ENCODE peak calls at places on chromosomes 13 and 19, in seven cellular contexts. Z is ovary, Y is psoas muscle, R is AG04450, G is breast epithelium, I is hepatocyte, S is fibroblast of lung. P is an unnamed sample.

GRCh38 chr19:48739400-48739825 is 997 bp downstream of the RASIP1 start:
- DNase-seq in I (no peak), Z (no peak), G (no peak), Y (no peak), S (no peak), R (no peak), P (no peak)

GRCh38 chr13:40640845-40641458 is 25.5 kb downstream of the FOXO1 start:
- DNase-seq in R (no peak), Y (no peak), S (no peak), I (no peak), G (no peak), Z (no peak), P (no peak)

GRCh38 chr13:27007166-27007565 is 164.4 kb downstream of the USP12 start:
- DNase-seq in Y (no peak), Z (no peak), R (no peak), I (no peak), S (no peak), G (no peak), P (peak; percentile 45)

GRCh38 chr13:42334329-42334706 is 62.4 kb downstream of the AKAP11 start:
- DNase-seq in I (no peak), Y (no peak), G (no peak), S (no peak), Z (no peak), R (no peak), P (no peak)

GRCh38 chr19:35266904-35267817 is 1.6 kb upstream of the USF2 start:
- DNase-seq in R (no peak), I (peak; percentile 69), Y (peak; percentile 63), G (no peak), S (no peak), Z (peak; percentile 82), P (peak; percentile 78)

GRCh38 chr13:49374585-49375290 is 69.1 kb downstream of the CAB39L start:
- DNase-seq in Y (no peak), R (peak; percentile 6), S (peak; percentile 89), G (no peak), Z (no peak), I (no peak), P (no peak)

GRCh38 chr13:84433024-84433423 is 550.8 kb upstream of the SLITRK1 start:
- DNase-seq in R (peak; percentile 61), Z (no peak), G (no peak), S (peak; percentile 95), Y (no peak), I (no peak), P (no peak)

GRCh38 chr13:41533676-41534075 is 76.3 kb downstream of the RGCC start:
- DNase-seq in R (no peak), S (no peak), Z (no peak), Y (peak; percentile 47), G (no peak), I (no peak), P (no peak)

GRCh38 chr13:30617315-30618185 is at the start of gene USPL1:
- DNase-seq in S (peak; percentile 100), Y (peak; percentile 99), Z (peak; percentile 98), I (peak; percentile 99), G (peak; percentile 98), R (peak; percentile 99), P (peak; percentile 99)

GRCh38 chr19:50949792-50950320 is 3.0 kb downstream of the KLK5 start:
- DNase-seq in G (no peak), S (no peak), Y (no peak), R (no peak), Z (no peak), I (no peak), P (no peak)

GRCh38 chr13:114222461-114222968 is 12.2 kb upstream of the CDC16 start:
- DNase-seq in Y (no peak), I (no peak), R (no peak), Z (peak; percentile 56), G (no peak), S (peak; percentile 14), P (no peak)

GRCh38 chr13:75931116-75931515 is 295.0 kb downstream of the LMO7 start:
- DNase-seq in G (no peak), Y (no peak), Z (no peak), R (no peak), S (peak; percentile 61), I (no peak), P (no peak)

GRCh38 chr19:18072335-18072734 is 14.4 kb downstream of the IL12RB1 start:
- DNase-seq in S (no peak), Y (no peak), G (no peak), R (no peak), Z (no peak), I (no peak), P (no peak)

GRCh38 chr13:105616313-105617075 is 919.0 kb downstream of the EFNB2 start:
- DNase-seq in G (no peak), R (no peak), S (peak; percentile 57), Y (no peak), I (no peak), Z (no peak), P (no peak)

GRCh38 chr19:18644144-18645034 is 7.6 kb downstream of the KLHL26 start:
- DNase-seq in R (no peak), S (peak; percentile 49), Y (no peak), I (no peak), G (no peak), Z (no peak), P (peak; percentile 75)

GRCh38 chr13:40175639-40176038 is 490.8 kb downstream of the FOXO1 start:
- DNase-seq in S (peak; percentile 36), Z (no peak), R (no peak), Y (no peak), G (no peak), I (no peak), P (no peak)

GRCh38 chr19:16778796-16779411 is 50.3 kb upstream of the SIN3B start:
- DNase-seq in Z (peak; percentile 58), G (no peak), Y (peak; percentile 19), I (peak; percentile 48), S (peak; percentile 32), R (peak; percentile 8), P (no peak)

GRCh38 chr13:39037880-39038568 is at the start of the genes NHLRC3 and PROSER1:
- DNase-seq in Z (peak; percentile 97), S (peak; percentile 92), I (peak; percentile 95), Y (peak; percentile 92), G (peak; percentile 88), R (peak; percentile 76), P (peak; percentile 95)

GRCh38 chr13:100075700-100076587 is 12.9 kb upstream of the PCCA start:
- DNase-seq in Y (no peak), R (no peak), Z (no peak), G (no peak), I (no peak), S (no peak), P (no peak)

GRCh38 chr13:112940236-112940635 is 28.8 kb upstream of the MCF2L start:
- DNase-seq in R (no peak), G (no peak), I (no peak), Y (no peak), Z (no peak), S (peak; percentile 3), P (no peak)

GRCh38 chr13:48318014-48318713 is 14.6 kb downstream of the RB1 start:
- DNase-seq in Z (no peak), Y (no peak), S (no peak), G (no peak), I (no peak), R (no peak), P (no peak)

GRCh38 chr13:107678075-107678689 is 537.2 kb downstream of the LIG4 start:
- DNase-seq in Z (no peak), G (no peak), R (peak; percentile 4), S (peak; percentile 2), I (peak; percentile 48), Y (no peak), P (no peak)

GRCh38 chr13:102651892-102652291 is 43.0 kb downstream of the METTL21C start:
- DNase-seq in I (peak; percentile 22), S (no peak), Y (no peak), Z (no peak), R (no peak), G (no peak), P (no peak)

DNA sequence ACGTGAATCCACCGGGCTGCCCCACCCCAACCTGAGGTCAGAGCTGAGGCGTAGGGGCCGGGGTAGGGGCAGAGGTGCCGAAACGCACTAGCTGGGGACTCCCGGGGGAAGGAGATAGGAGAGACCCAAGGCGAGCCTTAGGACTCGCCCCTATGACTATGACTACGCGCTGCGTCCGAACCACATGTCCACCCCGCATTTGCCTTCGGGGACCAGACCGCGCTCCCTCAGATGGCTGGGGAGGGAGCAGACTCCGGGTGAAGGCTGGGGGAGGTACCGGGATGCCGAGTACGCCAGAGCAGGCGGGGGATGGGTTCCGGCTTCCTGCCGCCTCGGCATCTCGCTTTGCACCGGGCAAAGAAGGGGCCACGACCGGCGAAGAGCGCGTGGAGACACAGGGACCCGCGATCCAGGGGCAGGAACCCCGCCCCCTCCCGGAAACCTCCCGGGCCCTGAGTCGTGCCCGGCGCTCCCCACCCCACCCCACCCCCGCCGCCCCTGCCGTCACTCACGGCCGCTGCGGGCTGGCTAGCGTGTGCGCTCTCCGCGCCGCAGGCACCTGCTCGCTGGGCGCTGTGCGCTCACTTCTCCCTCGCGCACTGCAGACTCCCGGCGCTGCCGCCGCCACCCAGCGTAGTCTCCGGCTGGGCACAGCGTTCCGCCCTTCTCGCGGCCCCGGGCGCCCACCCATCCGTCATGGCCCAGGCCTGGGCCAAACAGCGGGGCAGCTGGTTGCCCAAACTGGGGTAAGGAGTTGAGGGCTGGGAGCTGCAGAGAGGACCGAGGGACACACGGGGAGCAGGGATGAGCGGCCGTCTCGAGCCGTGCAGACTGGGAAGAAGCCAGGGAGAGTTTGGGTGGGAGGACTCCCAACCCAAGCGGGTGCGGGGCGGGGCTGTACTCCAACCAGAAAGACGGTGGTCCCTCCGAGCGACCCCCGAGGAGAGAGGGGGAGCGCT is 603 bp upstream of the VSTM2B start:
- DNase-seq in S (no peak), G (no peak), R (no peak), Y (no peak), I (no peak), Z (no peak), P (no peak)
- H3K4me3 ChIP-seq in S (no peak overlapping the region), G (no peak overlapping the region), R (no peak overlapping the region), Y (peak overlapping the region; percentile 38), I (no peak overlapping the region), Z (no peak overlapping the region), P (peak overlapping the region; percentile 56)

GRCh38 chr13:98200211-98200878 is 23.3 kb upstream of the RNF113B start:
- DNase-seq in Y (no peak), S (no peak), Z (no peak), R (no peak), I (no peak), G (no peak), P (no peak)
- H3K27ac ChIP-seq in Y (no peak overlapping the region), S (no peak overlapping the region), Z (no peak overlapping the region), R (no peak overlapping the region), I (no peak overlapping the region), G (no peak overlapping the region), P (no peak overlapping the region)

GRCh38 chr19:15550847-15551182 is 42.5 kb downstream of the CYP4F22 start:
- DNase-seq in Y (no peak), R (no peak), G (no peak), I (no peak), Z (no peak), S (no peak), P (no peak)
- TF ChIP-seq CTCF in Y (no peak), R (no peak), G (no peak), I (no peak), Z (no peak), S (no peak), P (no peak)

DNA sequence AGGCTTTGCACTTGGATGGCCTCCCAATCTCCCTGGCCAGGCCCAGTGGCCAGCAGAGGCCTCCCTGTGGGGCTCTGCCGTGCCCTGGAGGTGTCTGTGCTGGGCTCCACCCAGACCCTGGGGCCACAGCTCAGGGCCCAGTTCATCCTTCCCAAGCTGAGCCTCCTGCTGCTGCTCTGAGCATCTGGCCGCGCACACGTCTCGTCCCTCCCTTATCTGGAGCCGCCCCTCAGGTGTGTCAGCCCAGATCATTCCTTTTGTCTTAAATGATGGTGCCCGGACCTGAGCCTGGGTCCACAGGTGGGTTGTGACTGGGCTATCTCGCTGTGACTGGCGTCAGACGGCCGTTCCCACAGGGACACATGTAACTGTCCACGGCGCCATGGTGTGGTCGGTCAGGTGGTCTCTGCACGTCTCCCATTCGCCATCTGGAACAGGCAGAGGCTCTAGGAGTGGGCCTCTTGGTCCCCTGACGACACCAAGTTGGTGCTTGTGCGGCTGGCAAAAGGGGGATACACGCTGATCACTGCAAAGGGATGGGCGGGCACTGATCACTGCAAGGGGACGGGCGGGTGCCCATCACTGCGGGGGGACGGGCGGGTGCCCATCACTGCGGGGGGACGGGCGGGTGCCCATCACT is 14.3 kb upstream of the ZNF554 start:
- DNase-seq in Z (no peak), G (no peak), S (no peak), I (no peak), R (no peak), Y (no peak), P (no peak)
- H3K4me3 ChIP-seq in Z (no peak overlapping the region), G (no peak overlapping the region), S (no peak overlapping the region), I (no peak overlapping the region), R (no peak overlapping the region), Y (no peak overlapping the region), P (no peak overlapping the region)